ENCODE peak calls at places on chromosomes 3 and 15, in nine cellular contexts. Y is neural progenitor cell, H is astrocyte, E is fibroblast of the conjunctiva, Z is ELR, D is LoVo, P is GM23248, G is AG08396, A is tibial artery. Q is an unnamed sample.

GRCh38 chr3:15345051-15345607 is 12.7 kb upstream of the SH3BP5 start:
- DNase-seq in P (no peak), E (no peak), A (no peak), H (no peak), D (no peak), Z (no peak), G (no peak), Y (no peak), Q (no peak)

GRCh38 chr15:78075490-78076230 is 1.9 kb downstream of the TBC1D2B start:
- DNase-seq in D (no peak), A (peak; percentile 71), G (peak; percentile 65), Z (peak; percentile 91), E (peak; percentile 78), Y (peak; percentile 65), H (peak; percentile 89), P (peak; percentile 91), Q (peak; percentile 80)

GRCh38 chr15:50241684-50242450 is 23.7 kb downstream of the HDC start:
- DNase-seq in G (peak; percentile 14), A (no peak), Y (no peak), Z (peak; percentile 58), E (no peak), P (peak; percentile 76), D (no peak), H (peak; percentile 69), Q (no peak)

GRCh38 chr3:42701371-42702065 is 1.1 kb downstream of the HHATL start:
- DNase-seq in E (no peak), Y (peak; percentile 90), H (no peak), G (peak; percentile 82), P (peak; percentile 41), A (peak; percentile 35), D (peak; percentile 42), Z (peak; percentile 51), Q (peak; percentile 65)

GRCh38 chr15:61556037-61556648 is 327.0 kb upstream of the RORA start:
- DNase-seq in D (peak; percentile 38), A (no peak), Z (peak; percentile 70), E (no peak), H (peak; percentile 78), G (no peak), P (peak; percentile 9), Y (no peak), Q (peak; percentile 88)

GRCh38 chr3:17551333-17551732 is 191.1 kb downstream of the TBC1D5 start:
- DNase-seq in Z (no peak), Y (no peak), P (no peak), A (no peak), E (no peak), H (no peak), D (no peak), G (no peak), Q (no peak)

GRCh38 chr15:101031203-101031602 is 112.0 kb downstream of the LRRK1 start:
- DNase-seq in D (no peak), G (no peak), H (peak; percentile 31), Y (no peak), Z (peak; percentile 24), P (no peak), A (no peak), E (no peak), Q (no peak)

GRCh38 chr3:129439381-129439816 is 349 bp downstream of the MBD4 start:
- DNase-seq in A (peak; percentile 58), D (peak; percentile 13), Y (peak; percentile 63), H (no peak), E (no peak), G (peak; percentile 19), Z (peak; percentile 64), P (peak; percentile 64), Q (peak; percentile 15)

GRCh38 chr3:53772562-53773329 is 73.5 kb downstream of the CHDH start:
- DNase-seq in D (no peak), Z (no peak), Y (no peak), P (peak; percentile 55), E (peak; percentile 46), A (no peak), G (peak; percentile 26), H (peak; percentile 36), Q (no peak)

GRCh38 chr3:53116956-53117355 is 13.3 kb downstream of the RFT1 start:
- DNase-seq in Y (no peak), P (no peak), D (no peak), Z (no peak), A (no peak), G (no peak), H (no peak), E (no peak), Q (no peak)

GRCh38 chr3:9793161-9793781 is 389 bp downstream of the ARPC4 start:
- DNase-seq in A (peak; percentile 38), H (no peak), P (peak; percentile 83), D (peak; percentile 34), Y (peak; percentile 37), G (peak; percentile 51), Z (peak; percentile 56), E (no peak), Q (peak; percentile 48)

GRCh38 chr3:141399979-141400971 is 32.0 kb downstream of the ZBTB38 start:
- DNase-seq in Z (no peak), G (no peak), E (no peak), P (peak; percentile 57), H (no peak), Y (peak; percentile 64), D (no peak), A (no peak), Q (no peak)

GRCh38 chr3:129070086-129070875 is 9.7 kb downstream of the GP9 start:
- DNase-seq in Y (no peak), Z (no peak), D (no peak), E (no peak), G (no peak), A (no peak), H (no peak), P (no peak), Q (no peak)

GRCh38 chr15:48392356-48392755 is 61.1 kb downstream of the DUT start:
- DNase-seq in G (no peak), P (peak; percentile 56), Y (no peak), E (peak; percentile 63), H (peak; percentile 85), A (peak; percentile 88), D (no peak), Z (no peak), Q (no peak)

GRCh38 chr3:133295199-133295901 is 104.5 kb upstream of the BFSP2 start:
- DNase-seq in D (no peak), P (peak; percentile 31), H (peak; percentile 85), E (peak; percentile 4), A (no peak), Y (no peak), Z (peak; percentile 77), G (no peak), Q (peak; percentile 6)

GRCh38 chr3:73729969-73730440 is 105.3 kb upstream of the PDZRN3 start:
- DNase-seq in H (no peak), G (no peak), A (no peak), D (no peak), E (no peak), Z (no peak), P (no peak), Y (peak; percentile 28), Q (no peak)

GRCh38 chr3:12286927-12287726 is 1.7 kb upstream of the PPARG start:
- DNase-seq in G (no peak), A (no peak), H (no peak), E (no peak), Z (peak; percentile 25), D (peak; percentile 42), Y (peak; percentile 60), P (peak; percentile 18), Q (no peak)

GRCh38 chr3:64234571-64234970 is 9.3 kb upstream of the PRICKLE2 start:
- DNase-seq in D (no peak), Y (no peak), G (no peak), H (no peak), P (no peak), E (no peak), A (no peak), Z (no peak), Q (no peak)